ENCODE peak calls at places on chromosomes 3 and 15, in eight cellular contexts. One of them, this sample, is unnamed. For H3K4me1, the result is how much of the 10 kb centered on the place peaks cover.

GRCh38 chr3:149273096-149273751 is 51.6 kb upstream of the CP start:
- DNase-seq in neural progenitor cell: peak
- DNase-seq in HCT116: peak
- DNase-seq in PC-3: peak
- DNase-seq in GM23338: peak
- DNase-seq in OCI-LY7: peak
- DNase-seq in SK-N-SH: peak
- DNase-seq in GM23248: peak
- DNase-seq in this sample: peak

GRCh38 chr15:61654918-61655317 is 405.3 kb downstream of the VPS13C start:
- DNase-seq in PC-3: no peak
- DNase-seq in neural progenitor cell: no peak
- DNase-seq in GM23338: no peak
- DNase-seq in SK-N-SH: no peak
- DNase-seq in OCI-LY7: no peak
- DNase-seq in HCT116: no peak
- DNase-seq in GM23248: no peak
- DNase-seq in this sample: no peak

GRCh38 chr3:31671976-31672375 is 139.3 kb downstream of the STT3B start:
- DNase-seq in SK-N-SH: no peak
- DNase-seq in GM23248: no peak
- DNase-seq in GM23338: no peak
- DNase-seq in PC-3: no peak
- DNase-seq in OCI-LY7: no peak
- DNase-seq in neural progenitor cell: no peak
- DNase-seq in HCT116: no peak
- DNase-seq in this sample: no peak

GRCh38 chr3:184155644-184156521 is 706 bp downstream of the DVL3 start:
- DNase-seq in PC-3: peak
- DNase-seq in HCT116: no peak
- DNase-seq in GM23338: peak
- DNase-seq in neural progenitor cell: peak
- DNase-seq in OCI-LY7: peak
- DNase-seq in SK-N-SH: peak
- DNase-seq in GM23248: peak
- DNase-seq in this sample: peak

GRCh38 chr3:188339410-188340295 is 185.7 kb downstream of the LPP start:
- DNase-seq in OCI-LY7: no peak
- DNase-seq in SK-N-SH: no peak
- DNase-seq in PC-3: no peak
- DNase-seq in HCT116: no peak
- DNase-seq in GM23338: peak
- DNase-seq in neural progenitor cell: no peak
- DNase-seq in GM23248: no peak
- DNase-seq in this sample: no peak

GRCh38 chr3:7546219-7546618 is 685.3 kb downstream of the GRM7 start:
- DNase-seq in SK-N-SH: no peak
- DNase-seq in OCI-LY7: no peak
- DNase-seq in neural progenitor cell: no peak
- DNase-seq in GM23338: no peak
- DNase-seq in HCT116: peak
- DNase-seq in GM23248: no peak
- DNase-seq in PC-3: no peak
- DNase-seq in this sample: no peak

GRCh38 chr15:100832178-100832942 is 47.3 kb upstream of the ALDH1A3 start:
- DNase-seq in SK-N-SH: no peak
- DNase-seq in PC-3: no peak
- DNase-seq in OCI-LY7: no peak
- DNase-seq in GM23338: no peak
- DNase-seq in neural progenitor cell: no peak
- DNase-seq in HCT116: no peak
- DNase-seq in GM23248: no peak
- DNase-seq in this sample: no peak

GRCh38 chr3:71681224-71681668 is 44.0 kb downstream of the EIF4E3 start:
- DNase-seq in OCI-LY7: no peak
- DNase-seq in GM23248: peak
- DNase-seq in HCT116: peak
- DNase-seq in GM23338: peak
- DNase-seq in PC-3: peak
- DNase-seq in neural progenitor cell: peak
- DNase-seq in SK-N-SH: no peak
- DNase-seq in this sample: no peak

GRCh38 chr3:192929146-192929545 is 11.5 kb upstream of the MB21D2 start:
- DNase-seq in neural progenitor cell: no peak
- DNase-seq in SK-N-SH: no peak
- DNase-seq in HCT116: no peak
- DNase-seq in GM23338: no peak
- DNase-seq in PC-3: peak
- DNase-seq in GM23248: peak
- DNase-seq in OCI-LY7: no peak
- DNase-seq in this sample: no peak

GRCh38 chr15:39501366-39501765 is 79.5 kb upstream of the THBS1 start:
- DNase-seq in GM23248: no peak
- DNase-seq in neural progenitor cell: no peak
- DNase-seq in GM23338: no peak
- DNase-seq in HCT116: no peak
- DNase-seq in OCI-LY7: no peak
- DNase-seq in PC-3: peak
- DNase-seq in SK-N-SH: no peak
- DNase-seq in this sample: no peak

GRCh38 chr15:77599357-77599756 is 33.4 kb downstream of the LINGO1 start:
- DNase-seq in PC-3: no peak
- DNase-seq in GM23248: no peak
- DNase-seq in neural progenitor cell: no peak
- DNase-seq in GM23338: no peak
- DNase-seq in SK-N-SH: no peak
- DNase-seq in HCT116: no peak
- DNase-seq in OCI-LY7: no peak
- DNase-seq in this sample: no peak

GRCh38 chr3:98434412-98434811 is 28.6 kb upstream of the OR5K1 start:
- DNase-seq in PC-3: no peak
- DNase-seq in OCI-LY7: no peak
- DNase-seq in neural progenitor cell: no peak
- DNase-seq in HCT116: no peak
- DNase-seq in GM23248: no peak
- DNase-seq in SK-N-SH: no peak
- DNase-seq in GM23338: no peak
- DNase-seq in this sample: no peak

GRCh38 chr15:80626643-80627120 is 68.4 kb upstream of the ABHD17C start:
- DNase-seq in GM23338: no peak
- DNase-seq in GM23248: no peak
- DNase-seq in HCT116: no peak
- DNase-seq in neural progenitor cell: no peak
- DNase-seq in SK-N-SH: no peak
- DNase-seq in PC-3: no peak
- DNase-seq in OCI-LY7: no peak
- DNase-seq in this sample: no peak

GRCh38 chr3:68893600-68894239 is 38.6 kb downstream of the TAFA4 start:
- DNase-seq in neural progenitor cell: peak
- DNase-seq in PC-3: peak
- DNase-seq in SK-N-SH: peak
- DNase-seq in GM23248: peak
- DNase-seq in GM23338: peak
- DNase-seq in OCI-LY7: peak
- DNase-seq in HCT116: no peak
- DNase-seq in this sample: peak

GRCh38 chr15:57216288-57216687 is 160.0 kb upstream of the CGNL1 start:
- DNase-seq in HCT116: no peak
- DNase-seq in SK-N-SH: no peak
- DNase-seq in neural progenitor cell: peak
- DNase-seq in OCI-LY7: no peak
- DNase-seq in GM23338: no peak
- DNase-seq in GM23248: peak
- DNase-seq in PC-3: peak
- DNase-seq in this sample: no peak

GRCh38 chr15:29773816-29774215 is 48.5 kb downstream of the TJP1 start:
- DNase-seq in HCT116: no peak
- DNase-seq in neural progenitor cell: no peak
- DNase-seq in GM23248: peak
- DNase-seq in GM23338: no peak
- DNase-seq in OCI-LY7: no peak
- DNase-seq in PC-3: peak
- DNase-seq in SK-N-SH: no peak
- DNase-seq in this sample: no peak

GRCh38 chr3:3783675-3784074 is 15.6 kb upstream of the LRRN1 start:
- DNase-seq in PC-3: no peak
- DNase-seq in SK-N-SH: peak
- DNase-seq in GM23338: no peak
- DNase-seq in neural progenitor cell: no peak
- DNase-seq in GM23248: no peak
- DNase-seq in HCT116: no peak
- DNase-seq in OCI-LY7: no peak
- DNase-seq in this sample: no peak

DNA sequence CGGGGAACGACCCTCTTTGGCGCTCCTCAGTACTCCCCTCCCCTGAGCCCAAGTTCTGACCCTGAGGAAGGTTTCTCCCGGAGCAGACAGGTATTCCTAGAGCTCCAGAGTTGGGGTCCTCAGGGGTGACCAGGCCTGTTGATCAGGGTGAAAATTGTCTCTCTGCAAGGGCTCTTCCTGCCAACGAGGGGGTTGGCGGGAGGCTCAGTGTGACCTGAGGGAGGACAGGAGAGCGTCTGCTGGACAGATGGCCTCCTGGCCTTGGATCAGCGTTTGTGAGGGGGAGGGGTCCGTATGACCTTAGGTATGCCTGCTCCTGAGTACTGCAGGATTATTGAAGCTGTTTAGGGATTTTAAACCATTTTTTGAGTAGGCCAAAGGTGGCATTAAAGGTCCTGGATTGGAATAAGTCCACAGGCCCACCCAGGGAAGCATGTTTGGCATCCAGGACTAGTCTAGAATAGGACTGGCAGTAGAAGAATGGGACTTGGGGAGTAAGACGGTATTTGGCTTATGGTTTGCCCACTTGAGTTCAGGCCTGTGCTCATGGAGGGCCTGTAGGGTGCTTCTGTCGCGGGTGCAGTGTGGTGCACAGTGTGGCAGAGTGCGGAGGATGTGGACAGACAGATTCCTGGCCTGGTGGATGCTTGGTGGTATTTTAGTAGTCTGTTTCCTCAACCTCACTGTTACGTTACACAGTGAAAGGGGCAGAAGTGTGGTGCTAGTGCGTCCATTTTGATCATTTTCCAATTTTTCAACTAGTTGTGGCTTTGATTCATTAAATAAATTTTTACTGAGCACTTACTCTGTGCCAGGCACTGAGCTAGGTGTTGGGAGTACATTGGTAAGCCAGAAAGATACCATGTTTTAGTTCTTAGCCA is 959 bp downstream of the ZNF592 start:
- DNase-seq in GM23338: peak
- DNase-seq in GM23248: peak
- DNase-seq in HCT116: no peak
- DNase-seq in neural progenitor cell: peak
- DNase-seq in OCI-LY7: peak
- DNase-seq in PC-3: peak
- DNase-seq in SK-N-SH: peak
- DNase-seq in this sample: peak
- H3K4me1 ChIP-seq in GM23338: under half
- H3K4me1 ChIP-seq in GM23248: under half
- H3K4me1 ChIP-seq in HCT116: under half
- H3K4me1 ChIP-seq in neural progenitor cell: under half
- H3K4me1 ChIP-seq in OCI-LY7: half or more
- H3K4me1 ChIP-seq in PC-3: under half
- H3K4me1 ChIP-seq in SK-N-SH: under half
- H3K4me1 ChIP-seq in this sample: under half

GRCh38 chr3:61631108-61631769 is 69.9 kb downstream of the PTPRG start:
- DNase-seq in HCT116: no peak
- DNase-seq in OCI-LY7: peak
- DNase-seq in GM23248: no peak
- DNase-seq in SK-N-SH: no peak
- DNase-seq in PC-3: no peak
- DNase-seq in GM23338: no peak
- DNase-seq in neural progenitor cell: no peak
- DNase-seq in this sample: peak
- H2AFZ ChIP-seq in HCT116: no peak
- H2AFZ ChIP-seq in OCI-LY7: no peak
- H2AFZ ChIP-seq in GM23248: no peak
- H2AFZ ChIP-seq in SK-N-SH: no peak
- H2AFZ ChIP-seq in PC-3: no peak
- H2AFZ ChIP-seq in GM23338: no peak
- H2AFZ ChIP-seq in neural progenitor cell: no peak
- H2AFZ ChIP-seq in this sample: no peak

GRCh38 chr3:34011171-34012101 is 213.0 kb downstream of the PDCD6IP start:
- DNase-seq in HCT116: peak
- DNase-seq in GM23248: peak
- DNase-seq in PC-3: peak
- DNase-seq in GM23338: no peak
- DNase-seq in OCI-LY7: peak
- DNase-seq in SK-N-SH: no peak
- DNase-seq in neural progenitor cell: peak
- DNase-seq in this sample: no peak

GRCh38 chr3:34009480-34009844 is 211.0 kb downstream of the PDCD6IP start:
- DNase-seq in GM23338: no peak
- DNase-seq in HCT116: no peak
- DNase-seq in GM23248: no peak
- DNase-seq in SK-N-SH: no peak
- DNase-seq in neural progenitor cell: peak
- DNase-seq in PC-3: no peak
- DNase-seq in OCI-LY7: no peak
- DNase-seq in this sample: no peak

GRCh38 chr3:34008836-34009479 is 210.5 kb downstream of the PDCD6IP start:
- DNase-seq in SK-N-SH: no peak
- DNase-seq in PC-3: peak
- DNase-seq in HCT116: no peak
- DNase-seq in OCI-LY7: no peak
- DNase-seq in neural progenitor cell: no peak
- DNase-seq in GM23338: no peak
- DNase-seq in GM23248: no peak
- DNase-seq in this sample: no peak

GRCh38 chr3:34013818-34014576 is 215.6 kb downstream of the PDCD6IP start:
- DNase-seq in OCI-LY7: no peak
- DNase-seq in HCT116: no peak
- DNase-seq in PC-3: no peak
- DNase-seq in neural progenitor cell: no peak
- DNase-seq in GM23338: no peak
- DNase-seq in GM23248: no peak
- DNase-seq in SK-N-SH: no peak
- DNase-seq in this sample: no peak

GRCh38 chr3:34012102-34012461 is 213.7 kb downstream of the PDCD6IP start:
- DNase-seq in HCT116: peak
- DNase-seq in GM23248: peak
- DNase-seq in OCI-LY7: no peak
- DNase-seq in neural progenitor cell: peak
- DNase-seq in PC-3: peak
- DNase-seq in SK-N-SH: peak
- DNase-seq in GM23338: no peak
- DNase-seq in this sample: no peak
- TF ChIP-seq EZH2phosphoT487 in HCT116: no peak
- TF ChIP-seq EZH2phosphoT487 in GM23248: peak
- TF ChIP-seq EZH2phosphoT487 in OCI-LY7: no peak
- TF ChIP-seq EZH2phosphoT487 in neural progenitor cell: no peak
- TF ChIP-seq EZH2phosphoT487 in PC-3: no peak
- TF ChIP-seq EZH2phosphoT487 in SK-N-SH: no peak
- TF ChIP-seq EZH2phosphoT487 in GM23338: no peak
- TF ChIP-seq EZH2phosphoT487 in this sample: no peak

DNA sequence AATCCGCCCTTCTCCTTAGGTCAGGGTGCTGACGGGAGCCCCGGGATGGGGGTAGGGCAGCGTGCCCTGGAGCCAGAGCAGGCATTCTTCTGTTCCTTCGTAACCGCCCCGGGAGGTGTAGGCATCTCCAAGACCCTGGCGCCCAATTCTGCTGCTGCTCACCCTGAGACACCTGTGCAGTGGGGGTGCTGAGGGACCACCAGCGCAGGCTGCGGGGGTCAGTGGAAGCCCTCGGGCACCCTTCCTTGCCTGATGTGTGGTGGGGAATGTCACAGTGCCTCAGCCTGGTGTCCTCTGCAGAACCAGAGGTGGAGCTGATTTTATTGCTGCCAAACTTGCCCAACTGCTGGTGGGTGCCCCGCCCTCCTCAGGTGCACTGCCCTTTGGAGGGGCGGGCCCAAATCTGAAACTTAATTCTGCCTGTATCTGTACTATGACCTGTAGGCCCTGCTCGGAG is 7.3 kb downstream of the CSK start:
- DNase-seq in GM23248: no peak
- DNase-seq in SK-N-SH: no peak
- DNase-seq in neural progenitor cell: no peak
- DNase-seq in HCT116: no peak
- DNase-seq in GM23338: no peak
- DNase-seq in PC-3: peak
- DNase-seq in OCI-LY7: peak
- DNase-seq in this sample: peak
- H3K4me1 ChIP-seq in GM23248: under half
- H3K4me1 ChIP-seq in SK-N-SH: under half
- H3K4me1 ChIP-seq in neural progenitor cell: under half
- H3K4me1 ChIP-seq in HCT116: under half
- H3K4me1 ChIP-seq in GM23338: under half
- H3K4me1 ChIP-seq in PC-3: under half
- H3K4me1 ChIP-seq in OCI-LY7: half or more
- H3K4me1 ChIP-seq in this sample: half or more